ENCODE peak calls at places on chromosomes 1 and 21, in ten cellular contexts. Y, C, W, N, D, B, K, R, F and H are unnamed samples.

GRCh38 chr1:20950689-20951088 is 163.6 kb upstream of the HP1BP3 start:
- DNase-seq in Y (no peak), C (no peak), W (no peak), N (no peak), D (no peak), B (peak; percentile 7), K (no peak), R (no peak), F (no peak), H (no peak)

GRCh38 chr1:24301395-24302175 is 17.6 kb upstream of the GRHL3 start:
- DNase-seq in Y (no peak), C (no peak), W (no peak), N (no peak), D (no peak), B (no peak), K (no peak), R (no peak), F (no peak), H (no peak)

GRCh38 chr1:205189162-205189561 is 22.3 kb downstream of the DSTYK start:
- DNase-seq in Y (no peak), C (no peak), W (no peak), N (no peak), D (no peak), B (no peak), K (no peak), R (no peak), F (no peak), H (no peak)

GRCh38 chr1:10685851-10686403 is 110.5 kb downstream of the CASZ1 start:
- DNase-seq in Y (no peak), C (no peak), W (no peak), N (no peak), D (no peak), B (peak; percentile 50), K (no peak), R (no peak), F (no peak), H (no peak)

GRCh38 chr1:89022167-89022959 is at the start of gene GBP3:
- DNase-seq in Y (peak; percentile 44), C (no peak), W (no peak), N (no peak), D (peak; percentile 44), B (no peak), K (peak; percentile 81), R (peak; percentile 78), F (peak; percentile 82), H (no peak)

GRCh38 chr1:171613282-171613681 is 8.8 kb upstream of the MYOCOS start:
- DNase-seq in Y (no peak), C (no peak), W (no peak), N (no peak), D (no peak), B (no peak), K (no peak), R (no peak), F (no peak), H (no peak)

GRCh38 chr21:29678616-29679015 is 261.2 kb downstream of the GRIK1 start:
- DNase-seq in Y (peak; percentile 4), C (no peak), W (no peak), N (no peak), D (no peak), B (no peak), K (no peak), R (no peak), F (no peak), H (no peak)

GRCh38 chr1:90710579-90711536 is 6.2 kb downstream of the BARHL2 start:
- DNase-seq in Y (no peak), C (no peak), W (no peak), N (no peak), D (no peak), B (no peak), K (no peak), R (no peak), F (no peak), H (peak; percentile 59)

GRCh38 chr1:21927531-21928237 is 9.4 kb downstream of the HSPG2 start:
- DNase-seq in Y (no peak), C (no peak), W (no peak), N (no peak), D (no peak), B (peak; percentile 82), K (no peak), R (no peak), F (no peak), H (peak; percentile 91)

GRCh38 chr1:218584418-218585155 is 239.5 kb downstream of the TGFB2 start:
- DNase-seq in Y (no peak), C (no peak), W (no peak), N (no peak), D (no peak), B (no peak), K (peak; percentile 84), R (no peak), F (no peak), H (no peak)

GRCh38 chr1:109050228-109050995 is 8.5 kb upstream of the WDR47 start:
- DNase-seq in Y (peak; percentile 74), C (no peak), W (no peak), N (no peak), D (no peak), B (no peak), K (peak; percentile 27), R (no peak), F (peak; percentile 74), H (no peak)

GRCh38 chr1:101781437-101781836 is 215.3 kb downstream of the OLFM3 start:
- DNase-seq in Y (no peak), C (no peak), W (no peak), N (no peak), D (no peak), B (no peak), K (peak; percentile 51), R (no peak), F (no peak), H (no peak)

GRCh38 chr1:33682371-33682770 is 181.5 kb upstream of the HMGB4 start:
- DNase-seq in Y (no peak), C (no peak), W (no peak), N (no peak), D (no peak), B (no peak), K (no peak), R (no peak), F (no peak), H (no peak)

GRCh38 chr1:93186667-93187066 is 6.1 kb downstream of the CCDC18 start:
- DNase-seq in Y (no peak), C (no peak), W (no peak), N (no peak), D (no peak), B (no peak), K (no peak), R (no peak), F (no peak), H (no peak)

GRCh38 chr1:100298512-100298911 is 32.5 kb downstream of the RTCA start:
- DNase-seq in Y (no peak), C (no peak), W (no peak), N (no peak), D (no peak), B (no peak), K (no peak), R (no peak), F (no peak), H (no peak)

GRCh38 chr1:54137532-54138061 is 15.2 kb downstream of the CDCP2 start:
- DNase-seq in Y (no peak), C (no peak), W (no peak), N (no peak), D (no peak), B (no peak), K (no peak), R (no peak), F (no peak), H (no peak)